ENCODE peak calls at places on chromosomes 2 and 18, in eight cellular contexts. G, M, W, R, L, S, V and C are unnamed samples.

GRCh38 chr2:201901770-201902169 is 95.4 kb downstream of the CDK15 start:
- DNase-seq in G (no peak), M (no peak), W (no peak), R (no peak), L (peak), S (no peak), V (no peak), C (no peak)

GRCh38 chr18:35616664-35617423 is 35.3 kb downstream of the GALNT1 start:
- DNase-seq in G (no peak), M (peak), W (peak), R (no peak), L (peak), S (no peak), V (peak), C (no peak)

GRCh38 chr2:22397847-22398246 is 987.1 kb upstream of the KLHL29 start:
- DNase-seq in G (no peak), M (no peak), W (no peak), R (no peak), L (no peak), S (no peak), V (no peak), C (no peak)

GRCh38 chr18:923144-923543 is 18.5 kb downstream of the ADCYAP1 start:
- DNase-seq in G (no peak), M (no peak), W (no peak), R (no peak), L (no peak), S (no peak), V (no peak), C (no peak)

GRCh38 chr18:64409511-64409910 is 260.6 kb upstream of the LINC00305 start:
- DNase-seq in G (peak), M (no peak), W (peak), R (no peak), L (peak), S (no peak), V (no peak), C (no peak)

GRCh38 chr2:202965810-202966454 is 48.7 kb upstream of the NBEAL1 start:
- DNase-seq in G (no peak), M (peak), W (peak), R (no peak), L (peak), S (no peak), V (peak), C (no peak)

GRCh38 chr2:176445831-176446433 is 176.7 kb downstream of the MTX2 start:
- DNase-seq in G (no peak), M (peak), W (peak), R (no peak), L (no peak), S (no peak), V (peak), C (no peak)

GRCh38 chr2:75320893-75321292 is 121.6 kb upstream of the TACR1 start:
- DNase-seq in G (no peak), M (no peak), W (no peak), R (no peak), L (no peak), S (no peak), V (no peak), C (no peak)

GRCh38 chr2:241617431-241618154 is 19.4 kb downstream of the THAP4 start:
- DNase-seq in G (no peak), M (no peak), W (no peak), R (no peak), L (peak), S (no peak), V (no peak), C (no peak)

GRCh38 chr2:54042908-54043620 is 72.3 kb upstream of the PSME4 start:
- DNase-seq in G (peak), M (no peak), W (no peak), R (no peak), L (no peak), S (no peak), V (no peak), C (no peak)

GRCh38 chr2:151359768-151360167 is 2.4 kb downstream of the TNFAIP6 start:
- DNase-seq in G (no peak), M (no peak), W (no peak), R (no peak), L (no peak), S (no peak), V (no peak), C (no peak)

GRCh38 chr18:7116832-7117389 is 686 bp downstream of the LAMA1 start:
- DNase-seq in G (no peak), M (no peak), W (peak), R (no peak), L (peak), S (peak), V (no peak), C (peak)

GRCh38 chr2:232190796-232191195 is 187.8 kb upstream of the ALPP start:
- DNase-seq in G (no peak), M (no peak), W (no peak), R (no peak), L (no peak), S (no peak), V (no peak), C (no peak)

GRCh38 chr2:32745191-32745590 is 117.3 kb downstream of the TTC27 start:
- DNase-seq in G (no peak), M (no peak), W (peak), R (no peak), L (no peak), S (no peak), V (peak), C (no peak)

GRCh38 chr2:236769981-236770671 is 200.5 kb downstream of the ACKR3 start:
- DNase-seq in G (no peak), M (peak), W (peak), R (no peak), L (no peak), S (no peak), V (peak), C (no peak)

GRCh38 chr2:164692114-164692513 is 70.8 kb upstream of the GRB14 start:
- DNase-seq in G (no peak), M (no peak), W (peak), R (no peak), L (peak), S (no peak), V (no peak), C (no peak)

GRCh38 chr2:12688156-12688555 is 28.6 kb upstream of the TRIB2 start:
- DNase-seq in G (no peak), M (no peak), W (no peak), R (no peak), L (no peak), S (no peak), V (no peak), C (no peak)

GRCh38 chr18:44679912-44680270 is 797 bp upstream of the SETBP1 start:
- DNase-seq in G (peak), M (no peak), W (peak), R (peak), L (peak), S (peak), V (peak), C (no peak)